ENCODE peak calls at places on chromosomes 5 and 9, in six cellular contexts. P, M, U, S, B and X are unnamed samples.

GRCh38 chr9:97853844-97854695 is 1.0 kb downstream of the FOXE1 start:
- DNase-seq in B (peak; percentile 78), M (peak; percentile 33), P (peak; percentile 31), U (peak; percentile 77), S (no peak), X (no peak)

GRCh38 chr5:36646507-36647023 is 40.2 kb downstream of the SLC1A3 start:
- DNase-seq in U (no peak), S (no peak), M (no peak), B (no peak), P (no peak), X (no peak)

GRCh38 chr5:171898379-171898778 is 108.1 kb downstream of the FBXW11 start:
- DNase-seq in S (no peak), U (no peak), P (no peak), M (peak; percentile 12), B (no peak), X (no peak)

GRCh38 chr9:89426389-89426961 is 71.4 kb downstream of the SEMA4D start:
- DNase-seq in U (no peak), M (no peak), P (no peak), S (no peak), B (no peak), X (no peak)

GRCh38 chr9:95494416-95495371 is 22.1 kb downstream of the PTCH1 start:
- DNase-seq in P (no peak), S (peak; percentile 76), B (peak; percentile 88), M (no peak), U (no peak), X (peak; percentile 61)

GRCh38 chr5:40332945-40333344 is 346.8 kb upstream of the PTGER4 start:
- DNase-seq in B (no peak), P (no peak), M (no peak), S (no peak), U (no peak), X (no peak)

GRCh38 chr9:5263568-5264218 is 32.5 kb downstream of the INSL4 start:
- DNase-seq in S (peak; percentile 42), M (no peak), P (no peak), U (no peak), B (no peak), X (no peak)

GRCh38 chr5:32217886-32218396 is 43.8 kb upstream of the GOLPH3 start:
- DNase-seq in M (no peak), U (no peak), P (no peak), S (peak; percentile 95), B (no peak), X (peak; percentile 17)

GRCh38 chr9:34512131-34513078 is 10.4 kb downstream of the ENHO start:
- DNase-seq in S (no peak), B (peak; percentile 65), P (no peak), U (no peak), M (no peak), X (peak; percentile 22)

GRCh38 chr5:119578937-119579336 is 50.4 kb upstream of the FAM170A start:
- DNase-seq in U (no peak), M (peak; percentile 2), P (no peak), S (peak; percentile 55), B (peak; percentile 64), X (peak; percentile 18)

GRCh38 chr5:378976-379742 is 57.6 kb downstream of the AHRR start:
- DNase-seq in B (peak; percentile 19), P (no peak), S (peak; percentile 49), M (peak; percentile 89), U (no peak), X (peak; percentile 71)

GRCh38 chr5:31935702-31936347 is 238.3 kb downstream of the GOLPH3 start:
- DNase-seq in B (no peak), U (no peak), M (no peak), S (peak; percentile 56), P (no peak), X (no peak)

GRCh38 chr5:174082286-174082685 is 36.8 kb downstream of the NSG2 start:
- DNase-seq in U (no peak), M (no peak), P (no peak), B (no peak), S (no peak), X (no peak)

GRCh38 chr5:149355688-149356087 is 2.2 kb upstream of the PCYOX1L start:
- DNase-seq in U (no peak), B (no peak), P (no peak), M (no peak), S (no peak), X (no peak)

GRCh38 chr5:83277154-83277553 is 194.4 kb upstream of the VCAN start:
- DNase-seq in P (no peak), U (no peak), S (no peak), B (no peak), M (no peak), X (no peak)

GRCh38 chr5:43421450-43422133 is 9.4 kb upstream of the CCL28 start:
- DNase-seq in U (no peak), P (no peak), M (no peak), B (no peak), S (no peak), X (no peak)

GRCh38 chr9:123473226-123473625 is 117.2 kb downstream of the CRB2 start:
- DNase-seq in M (no peak), B (no peak), P (no peak), U (no peak), S (no peak), X (no peak)

GRCh38 chr9:21479152-21479702 is 2.9 kb downstream of the IFNE start:
- DNase-seq in P (no peak), M (no peak), B (no peak), U (no peak), S (peak; percentile 69), X (no peak)

GRCh38 chr5:98880151-98880550 is 48.7 kb downstream of the CHD1 start:
- DNase-seq in M (no peak), P (no peak), S (peak; percentile 33), U (no peak), B (no peak), X (no peak)

GRCh38 chr9:71793386-71794105 is 25.2 kb upstream of the CEMIP2 start:
- DNase-seq in M (peak; percentile 50), B (peak; percentile 73), P (peak; percentile 31), U (no peak), S (peak; percentile 73), X (peak; percentile 41)

GRCh38 chr9:127785023-127785932 is 556 bp upstream of the CDK9 start:
- DNase-seq in P (peak; percentile 90), B (peak; percentile 87), M (peak; percentile 64), S (peak; percentile 91), U (peak; percentile 95), X (peak; percentile 84)

DNA sequence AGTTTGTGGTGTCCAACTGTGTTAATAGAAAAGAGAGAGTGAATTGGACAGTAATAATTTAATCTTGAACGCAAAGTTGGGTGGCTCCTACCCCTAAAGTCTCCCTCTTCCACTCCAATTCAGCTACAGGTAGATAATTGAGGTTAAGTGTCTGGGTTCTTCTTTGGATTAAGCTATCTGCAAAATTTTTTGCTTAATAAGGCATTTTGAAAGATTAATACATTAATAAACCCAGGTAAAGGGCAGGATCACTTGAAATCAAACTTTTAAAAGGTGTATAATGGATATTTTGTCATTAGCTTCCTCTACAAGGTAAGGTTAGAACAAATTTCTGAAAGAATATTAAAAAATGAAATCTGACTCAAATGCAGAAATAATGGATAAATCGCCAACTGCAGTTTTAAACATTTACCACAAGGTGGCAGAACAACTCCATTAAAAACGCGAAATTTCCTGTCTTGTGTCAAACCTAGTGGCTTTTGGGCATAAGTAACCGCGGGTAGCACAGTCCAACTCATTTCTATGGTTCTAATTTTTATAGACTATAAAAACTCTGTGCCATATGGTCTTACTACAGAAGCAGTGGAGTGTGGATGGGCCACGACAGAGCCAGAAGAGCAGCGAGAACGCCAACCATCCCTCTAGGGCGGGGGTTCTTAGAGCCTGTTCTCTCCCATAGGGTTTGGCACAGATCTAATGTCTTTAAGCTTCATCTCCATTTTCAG is 276.5 kb downstream of the ARHGEF28 start:
- DNase-seq in S (peak; percentile 89), B (no peak), M (peak; percentile 77), P (peak; percentile 54), U (no peak), X (peak; percentile 72)
- H2AFZ ChIP-seq in S (no peak overlapping the region), B (peak overlapping the region; percentile 69), M (no peak overlapping the region), P (peak overlapping the region; percentile 65), U (no peak overlapping the region), X (no peak overlapping the region)

GRCh38 chr5:76690704-76691469 is 25.0 kb upstream of the F2R start:
- DNase-seq in M (peak; percentile 72), B (no peak), P (no peak), U (no peak), S (no peak), X (peak; percentile 77)
- H3K4me1 ChIP-seq in M (peaks cover 27% of the 10 kb centered on the region), B (no peaks in the 10 kb centered on the region), P (peaks cover 5% of the 10 kb centered on the region), U (no peaks in the 10 kb centered on the region), S (peaks cover 14% of the 10 kb centered on the region), X (peaks cover 9% of the 10 kb centered on the region)

GRCh38 chr9:70553718-70554673 is 139.5 kb upstream of the KLF9 start:
- DNase-seq in S (no peak), M (peak; percentile 30), U (peak; percentile 54), P (peak; percentile 17), B (peak; percentile 58), X (peak; percentile 57)

GRCh38 chr9:70559102-70559501 is 144.6 kb upstream of the KLF9 start:
- DNase-seq in P (no peak), M (no peak), S (no peak), U (no peak), B (no peak), X (no peak)

GRCh38 chr9:70554881-70555280 is 140.4 kb upstream of the KLF9 start:
- DNase-seq in M (no peak), U (no peak), S (no peak), P (no peak), B (no peak), X (no peak)

GRCh38 chr9:70557665-70558419 is 143.4 kb upstream of the KLF9 start:
- DNase-seq in B (no peak), S (no peak), U (no peak), M (no peak), P (no peak), X (no peak)

GRCh38 chr9:70556736-70557135 is 142.3 kb upstream of the KLF9 start:
- DNase-seq in P (no peak), U (no peak), B (no peak), M (no peak), S (peak; percentile 17), X (no peak)
- H3K14ac ChIP-seq in P (no peak overlapping the region), U (no peak overlapping the region), B (no peak overlapping the region), M (no peak overlapping the region), S (no peak overlapping the region), X (no peak overlapping the region)

GRCh38 chr5:72988769-72989168 is 32.9 kb downstream of the FCHO2 start:
- DNase-seq in B (no peak), P (no peak), U (no peak), S (peak; percentile 75), M (peak; percentile 10), X (peak; percentile 11)

GRCh38 chr5:72996632-72997031 is 40.8 kb downstream of the FCHO2 start:
- DNase-seq in M (no peak), B (no peak), U (no peak), P (no peak), S (no peak), X (no peak)

GRCh38 chr5:72985719-72986118 is 29.9 kb downstream of the FCHO2 start:
- DNase-seq in P (no peak), S (no peak), M (no peak), U (no peak), B (no peak), X (no peak)

GRCh38 chr5:72994578-72994977 is 38.7 kb downstream of the FCHO2 start:
- DNase-seq in P (no peak), U (no peak), S (no peak), M (no peak), B (no peak), X (no peak)

DNA sequence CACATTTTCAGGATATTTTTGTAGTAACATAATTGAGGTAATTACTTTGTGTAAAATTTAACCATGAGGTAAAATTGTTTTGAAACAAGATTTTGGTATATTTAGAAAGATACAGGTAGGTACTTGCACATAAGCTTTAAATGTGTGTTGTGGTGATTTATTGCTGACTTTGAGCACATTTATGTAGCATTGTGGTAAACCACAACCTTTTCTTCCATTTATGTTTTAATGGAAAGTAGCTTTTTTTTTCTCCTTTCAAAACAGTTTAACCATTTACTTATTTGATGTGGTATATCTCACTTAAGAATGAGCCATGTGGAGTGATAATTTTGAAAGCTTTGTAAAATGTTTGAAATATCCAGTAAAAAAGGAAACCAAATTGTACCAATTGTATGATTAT is 35.6 kb downstream of the FCHO2 start:
- DNase-seq in U (no peak), B (no peak), S (no peak), P (no peak), M (no peak), X (no peak)
- H2AFZ ChIP-seq in U (no peak overlapping the region), B (no peak overlapping the region), S (no peak overlapping the region), P (no peak overlapping the region), M (no peak overlapping the region), X (no peak overlapping the region)